ENCODE peak calls at places on chromosomes 5 and 9, in four cellular contexts. One of them, this sample, is unnamed.
A peak's percentile ranks its signal among the peaks of the same experiment; 100 is the strongest.

GRCh38 chr5:124877501-124878146 is 131.2 kb upstream of the ZNF608 start:
- DNase-seq in neuronal stem cell: no peak
- DNase-seq in IMR-90: no peak
- DNase-seq in H9: no peak
- DNase-seq in this sample: no peak

GRCh38 chr5:17000296-17000939 is 64.3 kb upstream of the MYO10 start:
- DNase-seq in IMR-90: peak; percentile 98
- DNase-seq in H9: no peak
- DNase-seq in neuronal stem cell: no peak
- DNase-seq in this sample: peak; percentile 96

GRCh38 chr5:105953616-105954015 is 1717.1 kb downstream of the EFNA5 start:
- DNase-seq in neuronal stem cell: no peak
- DNase-seq in IMR-90: no peak
- DNase-seq in H9: no peak
- DNase-seq in this sample: no peak

GRCh38 chr5:33891731-33892418 is at the start of gene ADAMTS12:
- DNase-seq in IMR-90: peak; percentile 77
- DNase-seq in neuronal stem cell: peak; percentile 71
- DNase-seq in H9: peak; percentile 75
- DNase-seq in this sample: peak; percentile 74

GRCh38 chr9:100499460-100499859 is 26.5 kb downstream of the TMEFF1 start:
- DNase-seq in neuronal stem cell: no peak
- DNase-seq in IMR-90: no peak
- DNase-seq in H9: no peak
- DNase-seq in this sample: no peak

GRCh38 chr5:55308254-55308836 is 556 bp downstream of the MTREX start:
- DNase-seq in IMR-90: peak; percentile 19
- DNase-seq in H9: no peak
- DNase-seq in neuronal stem cell: peak; percentile 5
- DNase-seq in this sample: peak; percentile 52

GRCh38 chr9:34084562-34084961 is 35.9 kb upstream of the UBAP2 start:
- DNase-seq in neuronal stem cell: no peak
- DNase-seq in H9: no peak
- DNase-seq in IMR-90: no peak
- DNase-seq in this sample: no peak

GRCh38 chr9:107290619-107291018 is 7.5 kb downstream of the RAD23B start:
- DNase-seq in H9: no peak
- DNase-seq in neuronal stem cell: no peak
- DNase-seq in IMR-90: no peak
- DNase-seq in this sample: no peak

GRCh38 chr9:33082538-33083326 is 6.3 kb upstream of the SMU1 start:
- DNase-seq in IMR-90: no peak
- DNase-seq in neuronal stem cell: no peak
- DNase-seq in H9: no peak
- DNase-seq in this sample: no peak

GRCh38 chr5:81787843-81788242 is 36.9 kb upstream of the SSBP2 start:
- DNase-seq in neuronal stem cell: peak; percentile 30
- DNase-seq in IMR-90: peak; percentile 80
- DNase-seq in H9: no peak
- DNase-seq in this sample: peak; percentile 88

GRCh38 chr5:74916831-74917710 is 50.9 kb upstream of the FAM169A start:
- DNase-seq in H9: no peak
- DNase-seq in IMR-90: peak; percentile 48
- DNase-seq in neuronal stem cell: no peak
- DNase-seq in this sample: peak; percentile 47

GRCh38 chr5:139764250-139764791 is 31.3 kb upstream of the PSD2 start:
- DNase-seq in H9: peak; percentile 70
- DNase-seq in neuronal stem cell: no peak
- DNase-seq in IMR-90: no peak
- DNase-seq in this sample: no peak

GRCh38 chr5:81482595-81482994 is 88.7 kb upstream of the ACOT12 start:
- DNase-seq in H9: no peak
- DNase-seq in neuronal stem cell: no peak
- DNase-seq in IMR-90: peak; percentile 6
- DNase-seq in this sample: no peak

GRCh38 chr9:127539259-127539981 is 72.7 kb upstream of the STXBP1 start:
- DNase-seq in H9: no peak
- DNase-seq in IMR-90: peak; percentile 60
- DNase-seq in neuronal stem cell: no peak
- DNase-seq in this sample: peak; percentile 66

GRCh38 chr9:15222313-15222712 is 84.7 kb downstream of the TTC39B start:
- DNase-seq in H9: no peak
- DNase-seq in IMR-90: no peak
- DNase-seq in neuronal stem cell: no peak
- DNase-seq in this sample: peak; percentile 37

GRCh38 chr5:94983861-94984535 is 300.9 kb downstream of the MCTP1 start:
- DNase-seq in neuronal stem cell: no peak
- DNase-seq in H9: no peak
- DNase-seq in IMR-90: peak; percentile 58
- DNase-seq in this sample: peak; percentile 15

GRCh38 chr9:37565661-37566618 is 10.2 kb downstream of the FBXO10 start:
- DNase-seq in H9: no peak
- DNase-seq in IMR-90: no peak
- DNase-seq in neuronal stem cell: no peak
- DNase-seq in this sample: no peak

GRCh38 chr5:175517824-175518450 is 39.6 kb downstream of the SFXN1 start:
- DNase-seq in H9: no peak
- DNase-seq in neuronal stem cell: no peak
- DNase-seq in IMR-90: peak; percentile 95
- DNase-seq in this sample: peak; percentile 79

GRCh38 chr5:107361945-107362344 is 308.8 kb downstream of the EFNA5 start:
- DNase-seq in IMR-90: peak; percentile 21
- DNase-seq in H9: no peak
- DNase-seq in neuronal stem cell: no peak
- DNase-seq in this sample: peak; percentile 72

GRCh38 chr5:180628827-180629702 is 20.3 kb downstream of the FLT4 start:
- DNase-seq in IMR-90: no peak
- DNase-seq in H9: no peak
- DNase-seq in neuronal stem cell: no peak
- DNase-seq in this sample: no peak

GRCh38 chr5:112174959-112175594 is 244.0 kb downstream of the EPB41L4A start:
- DNase-seq in IMR-90: peak; percentile 26
- DNase-seq in neuronal stem cell: peak; percentile 48
- DNase-seq in H9: no peak
- DNase-seq in this sample: peak; percentile 43

GRCh38 chr9:99296375-99296951 is 74.4 kb downstream of the SEC61B start:
- DNase-seq in neuronal stem cell: no peak
- DNase-seq in IMR-90: no peak
- DNase-seq in H9: no peak
- DNase-seq in this sample: no peak

GRCh38 chr5:124231240-124231639 is 515.2 kb downstream of the ZNF608 start:
- DNase-seq in H9: no peak
- DNase-seq in neuronal stem cell: no peak
- DNase-seq in IMR-90: no peak
- DNase-seq in this sample: no peak

GRCh38 chr9:121271368-121272351 is 3.7 kb downstream of the GSN start:
- DNase-seq in IMR-90: peak; percentile 87
- DNase-seq in H9: no peak
- DNase-seq in neuronal stem cell: no peak
- DNase-seq in this sample: peak; percentile 82

GRCh38 chr9:128702949-128703615 is 779 bp downstream of the PKN3 start:
- DNase-seq in neuronal stem cell: peak; percentile 50
- DNase-seq in H9: peak; percentile 63
- DNase-seq in IMR-90: no peak
- DNase-seq in this sample: peak; percentile 33

GRCh38 chr9:120878188-120879130 is 1.5 kb upstream of the PHF19 start:
- DNase-seq in H9: no peak
- DNase-seq in IMR-90: no peak
- DNase-seq in neuronal stem cell: no peak
- DNase-seq in this sample: no peak

GRCh38 chr5:176878906-176879662 is 20.1 kb downstream of the HK3 start:
- DNase-seq in neuronal stem cell: no peak
- DNase-seq in H9: no peak
- DNase-seq in IMR-90: no peak
- DNase-seq in this sample: no peak

GRCh38 chr5:170159947-170160346 is 54.2 kb downstream of the FOXI1 start:
- DNase-seq in IMR-90: no peak
- DNase-seq in neuronal stem cell: no peak
- DNase-seq in H9: no peak
- DNase-seq in this sample: no peak

GRCh38 chr5:180589771-180590542 is 1.3 kb downstream of the SCGB3A1 start:
- DNase-seq in neuronal stem cell: no peak
- DNase-seq in H9: no peak
- DNase-seq in IMR-90: no peak
- DNase-seq in this sample: no peak

GRCh38 chr9:120016231-120016630 is 563.7 kb downstream of the CDK5RAP2 start:
- DNase-seq in IMR-90: no peak
- DNase-seq in H9: no peak
- DNase-seq in neuronal stem cell: no peak
- DNase-seq in this sample: no peak

GRCh38 chr9:90025816-90026215 is 421.0 kb downstream of the GADD45G start:
- DNase-seq in H9: no peak
- DNase-seq in IMR-90: no peak
- DNase-seq in neuronal stem cell: no peak
- DNase-seq in this sample: peak; percentile 37

GRCh38 chr5:113487411-113487778 is 858 bp downstream of the MCC start:
- DNase-seq in H9: peak; percentile 56
- DNase-seq in IMR-90: peak; percentile 5
- DNase-seq in neuronal stem cell: peak; percentile 18
- DNase-seq in this sample: peak; percentile 52

GRCh38 chr5:38267372-38267771 is 9.0 kb downstream of the EGFLAM start:
- DNase-seq in IMR-90: no peak
- DNase-seq in H9: no peak
- DNase-seq in neuronal stem cell: no peak
- DNase-seq in this sample: no peak

GRCh38 chr5:150464554-150465012 is 15.0 kb upstream of the RPS14 start:
- DNase-seq in IMR-90: no peak
- DNase-seq in H9: no peak
- DNase-seq in neuronal stem cell: no peak
- DNase-seq in this sample: no peak

GRCh38 chr5:150469718-150470470 is 20.4 kb upstream of the RPS14 start:
- DNase-seq in neuronal stem cell: no peak
- DNase-seq in H9: no peak
- DNase-seq in IMR-90: peak; percentile 98
- DNase-seq in this sample: peak; percentile 92

GRCh38 chr5:150468206-150468605 is 18.7 kb upstream of the RPS14 start:
- DNase-seq in IMR-90: no peak
- DNase-seq in neuronal stem cell: no peak
- DNase-seq in H9: no peak
- DNase-seq in this sample: no peak

GRCh38 chr5:150461231-150461630 is 11.7 kb upstream of the RPS14 start:
- DNase-seq in H9: no peak
- DNase-seq in neuronal stem cell: no peak
- DNase-seq in IMR-90: no peak
- DNase-seq in this sample: no peak

DNA sequence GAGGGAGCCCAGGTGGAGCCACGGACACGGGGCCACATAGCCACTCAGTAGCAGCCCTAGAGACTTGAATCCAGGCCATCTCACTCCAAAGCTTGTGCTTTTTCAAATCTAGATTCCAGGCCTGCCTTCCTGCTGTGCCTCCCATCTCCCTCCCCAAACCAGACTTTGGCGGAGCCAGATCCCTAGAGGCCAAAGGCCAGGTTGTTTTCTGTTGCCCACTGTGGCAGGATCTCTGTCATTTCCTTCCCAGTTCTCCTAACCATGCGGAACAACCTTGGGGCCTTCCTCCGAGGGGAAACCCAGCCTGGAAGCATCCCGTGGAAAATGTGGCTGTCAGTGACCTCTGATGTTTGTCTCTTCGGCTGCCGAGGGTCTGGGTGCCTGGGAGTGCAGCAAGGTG is 16.4 kb upstream of the RPS14 start:
- DNase-seq in neuronal stem cell: no peak
- DNase-seq in H9: no peak
- DNase-seq in IMR-90: no peak
- DNase-seq in this sample: no peak
- H4K91ac ChIP-seq in neuronal stem cell: peak overlapping the region; percentile 28
- H4K91ac ChIP-seq in H9: no peak overlapping the region
- H4K91ac ChIP-seq in IMR-90: peak overlapping the region; percentile 25
- H4K91ac ChIP-seq in this sample: no peak overlapping the region

GRCh38 chr5:179129607-179130071 is 69.5 kb downstream of the ZNF354C start:
- DNase-seq in H9: no peak
- DNase-seq in neuronal stem cell: no peak
- DNase-seq in IMR-90: no peak
- DNase-seq in this sample: no peak
- H3K9me3 ChIP-seq in H9: no peaks in the 10 kb centered on the region
- H3K9me3 ChIP-seq in neuronal stem cell: no peaks in the 10 kb centered on the region
- H3K9me3 ChIP-seq in IMR-90: no peaks in the 10 kb centered on the region
- H3K9me3 ChIP-seq in this sample: no peaks in the 10 kb centered on the region

DNA sequence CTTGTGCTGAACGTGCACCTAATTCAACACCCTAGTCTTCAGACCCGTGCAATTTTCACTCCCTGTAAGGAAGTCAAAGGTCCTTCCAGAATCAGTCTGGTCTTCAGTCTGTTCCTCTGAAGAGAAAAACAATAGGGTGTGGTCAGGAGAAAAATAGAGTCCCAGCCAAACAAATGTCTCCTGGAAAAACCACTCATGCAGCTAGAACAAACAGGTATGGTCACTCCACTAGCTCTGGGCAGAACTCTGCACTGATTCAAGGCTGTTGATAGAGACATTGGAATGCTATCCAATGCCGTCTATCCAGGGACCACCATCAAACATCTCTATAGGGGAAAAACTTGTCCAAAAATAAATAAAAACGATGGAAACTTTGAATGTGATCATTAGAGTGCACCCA is 81.8 kb upstream of the MAP3K1 start:
- DNase-seq in neuronal stem cell: no peak
- DNase-seq in IMR-90: no peak
- DNase-seq in H9: no peak
- DNase-seq in this sample: no peak
- H4K91ac ChIP-seq in neuronal stem cell: no peak overlapping the region
- H4K91ac ChIP-seq in IMR-90: no peak overlapping the region
- H4K91ac ChIP-seq in H9: no peak overlapping the region
- H4K91ac ChIP-seq in this sample: no peak overlapping the region

GRCh38 chr5:179079165-179079987 is 19.2 kb downstream of the ZNF354C start:
- DNase-seq in neuronal stem cell: no peak
- DNase-seq in H9: no peak
- DNase-seq in IMR-90: no peak
- DNase-seq in this sample: peak; percentile 5
- H3K9me3 ChIP-seq in neuronal stem cell: peaks cover 95% of the 10 kb centered on the region
- H3K9me3 ChIP-seq in H9: peaks cover 90% of the 10 kb centered on the region
- H3K9me3 ChIP-seq in IMR-90: peaks cover 72% of the 10 kb centered on the region
- H3K9me3 ChIP-seq in this sample: peaks cover 97% of the 10 kb centered on the region

GRCh38 chr5:149605354-149605997 is 24.2 kb downstream of the ARHGEF37 start:
- DNase-seq in IMR-90: no peak
- DNase-seq in H9: no peak
- DNase-seq in neuronal stem cell: no peak
- DNase-seq in this sample: no peak
- H4K91ac ChIP-seq in IMR-90: peak overlapping the region; percentile 10
- H4K91ac ChIP-seq in H9: no peak overlapping the region
- H4K91ac ChIP-seq in neuronal stem cell: no peak overlapping the region
- H4K91ac ChIP-seq in this sample: no peak overlapping the region

GRCh38 chr9:102354041-102354440 is 615.6 kb upstream of the GRIN3A start:
- DNase-seq in neuronal stem cell: no peak
- DNase-seq in IMR-90: no peak
- DNase-seq in H9: no peak
- DNase-seq in this sample: no peak
- H3K9me3 ChIP-seq in neuronal stem cell: no peaks in the 10 kb centered on the region
- H3K9me3 ChIP-seq in IMR-90: peaks cover 2% of the 10 kb centered on the region
- H3K9me3 ChIP-seq in H9: no peaks in the 10 kb centered on the region
- H3K9me3 ChIP-seq in this sample: peaks cover 22% of the 10 kb centered on the region